ENCODE peak calls at places on chromosomes 12 and 14, in five cellular contexts. Y is CD8-positive, alpha-beta memory T cell; D is pancreas; U is CD4-positive, CD25-positive, alpha-beta regulatory T cell; M is A549. T is an unnamed sample. For H3K4me1, the result is how much of the 10 kb centered on the place peaks cover.

GRCh38 chr14:65277580-65278270 is 134.8 kb upstream of the FUT8 start:
- DNase-seq in Y (no peak), D (no peak), U (no peak), M (no peak), T (no peak)

GRCh38 chr12:24201258-24201970 is 251.9 kb upstream of the SOX5 start:
- DNase-seq in Y (no peak), D (no peak), U (no peak), M (no peak), T (no peak)

GRCh38 chr14:30974628-30975027 is 50.8 kb upstream of the AP4S1 start:
- DNase-seq in Y (no peak), D (no peak), U (no peak), M (peak), T (no peak)

GRCh38 chr12:131882804-131883520 is 11.5 kb upstream of the ULK1 start:
- DNase-seq in Y (no peak), D (no peak), U (peak), M (peak), T (no peak)

GRCh38 chr14:45125754-45126153 is 8.5 kb downstream of the FKBP3 start:
- DNase-seq in Y (no peak), D (no peak), U (no peak), M (no peak), T (no peak)

GRCh38 chr14:62253931-62254330 is 491.7 kb downstream of the SNAPC1 start:
- DNase-seq in Y (no peak), D (no peak), U (no peak), M (no peak), T (no peak)

GRCh38 chr14:102993523-102993922 is 63.8 kb downstream of the CDC42BPB start:
- DNase-seq in Y (no peak), D (no peak), U (no peak), M (peak), T (no peak)

GRCh38 chr14:83196235-83196634 is 1662.6 kb upstream of the SEL1L start:
- DNase-seq in Y (no peak), D (no peak), U (no peak), M (no peak), T (no peak)

GRCh38 chr14:37992489-37992888 is 215.2 kb upstream of the SSTR1 start:
- DNase-seq in Y (no peak), D (no peak), U (no peak), M (no peak), T (no peak)

GRCh38 chr12:1885082-1885596 is 33.3 kb downstream of the CACNA2D4 start:
- DNase-seq in Y (no peak), D (no peak), U (no peak), M (no peak), T (no peak)

GRCh38 chr12:111342376-111342775 is 26.5 kb downstream of the PHETA1 start:
- DNase-seq in Y (no peak), D (no peak), U (no peak), M (no peak), T (no peak)

GRCh38 chr14:83779266-83779665 is 1750.7 kb upstream of the FLRT2 start:
- DNase-seq in Y (no peak), D (no peak), U (no peak), M (no peak), T (no peak)

GRCh38 chr12:11652351-11653040 is 3.0 kb downstream of the ETV6 start:
- DNase-seq in Y (no peak), D (no peak), U (no peak), M (no peak), T (no peak)

GRCh38 chr12:28770329-28770728 is 378.7 kb upstream of the FAR2 start:
- DNase-seq in Y (no peak), D (no peak), U (no peak), M (peak), T (no peak)

GRCh38 chr12:14554281-14555008 is 13.2 kb downstream of the PLBD1 start:
- DNase-seq in Y (no peak), D (peak), U (no peak), M (peak), T (peak)

GRCh38 chr12:108633081-108633533 is 587 bp downstream of the SELPLG start:
- DNase-seq in Y (no peak), D (no peak), U (no peak), M (no peak), T (no peak)
- H3K4me1 ChIP-seq in Y (half or more), D (under half), U (half or more), M (under half), T (under half)

GRCh38 chr14:100709252-100709955 is 17.3 kb upstream of the DLK1 start:
- DNase-seq in Y (no peak), D (no peak), U (no peak), M (no peak), T (no peak)
- H3K4me1 ChIP-seq in Y (under half), D (under half), U (under half), M (under half), T (under half)

DNA sequence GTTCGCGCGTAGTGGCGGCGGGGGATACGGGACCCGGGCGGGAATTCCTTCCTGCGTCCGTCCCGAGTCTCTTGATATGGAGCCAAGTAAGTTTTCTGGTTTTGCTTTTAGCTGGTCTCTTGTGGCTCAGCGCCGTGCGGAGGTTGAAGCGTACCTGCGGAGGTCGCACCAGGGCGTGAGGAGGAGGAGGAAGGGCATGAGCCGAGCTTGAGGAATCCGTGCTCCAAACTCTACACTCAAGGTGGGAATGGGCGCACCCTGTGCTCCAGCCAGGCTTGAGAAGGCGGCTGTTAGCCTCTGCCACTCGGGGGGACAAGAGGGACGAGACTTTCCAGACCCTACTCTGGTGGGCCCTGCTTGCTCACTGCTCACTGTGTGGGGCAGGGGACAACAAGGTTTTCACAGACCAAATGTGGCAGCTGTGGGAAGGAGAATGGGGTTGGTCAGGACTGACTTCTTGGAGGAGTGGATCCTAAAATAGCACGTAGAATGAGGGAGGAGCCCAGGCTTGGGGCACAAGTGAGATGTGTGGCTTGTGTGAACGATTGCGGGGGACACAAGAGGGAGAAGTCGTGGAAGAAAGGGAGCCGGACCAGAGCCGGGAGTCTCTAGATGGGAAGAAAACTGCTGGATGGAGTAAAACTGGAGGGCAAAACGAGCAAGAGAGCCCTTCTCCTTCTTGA is 606 bp downstream of the ATG101 start:
- DNase-seq in Y (no peak), D (no peak), U (no peak), M (no peak), T (no peak)
- H3K4me1 ChIP-seq in Y (under half), D (under half), U (under half), M (under half), T (under half)

GRCh38 chr12:124844411-124845397 is 19.0 kb downstream of the SCARB1 start:
- DNase-seq in Y (no peak), D (no peak), U (no peak), M (no peak), T (no peak)

GRCh38 chr12:124847113-124847512 is 16.6 kb downstream of the SCARB1 start:
- DNase-seq in Y (no peak), D (peak), U (no peak), M (no peak), T (no peak)

GRCh38 chr12:124849382-124849781 is 14.3 kb downstream of the SCARB1 start:
- DNase-seq in Y (no peak), D (no peak), U (no peak), M (no peak), T (no peak)

GRCh38 chr12:124848621-124849380 is 14.9 kb downstream of the SCARB1 start:
- DNase-seq in Y (no peak), D (no peak), U (no peak), M (no peak), T (no peak)

GRCh38 chr12:124847675-124848074 is 16.0 kb downstream of the SCARB1 start:
- DNase-seq in Y (no peak), D (no peak), U (no peak), M (no peak), T (no peak)
- H3K4me1 ChIP-seq in Y (under half), D (under half), U (under half), M (under half), T (under half)

GRCh38 chr14:24238527-24239037 is 3.8 kb downstream of the TINF2 start:
- DNase-seq in Y (no peak), D (no peak), U (no peak), M (no peak), T (no peak)
- H3K4me1 ChIP-seq in Y (half or more), D (under half), U (under half), M (under half), T (under half)

GRCh38 chr12:124370384-124370783 is 75.5 kb downstream of the RFLNA start:
- DNase-seq in Y (no peak), D (no peak), U (no peak), M (no peak), T (no peak)

GRCh38 chr12:124370851-124371250 is 76.0 kb downstream of the RFLNA start:
- DNase-seq in Y (no peak), D (no peak), U (no peak), M (no peak), T (no peak)

GRCh38 chr12:124368421-124369032 is 73.6 kb downstream of the RFLNA start:
- DNase-seq in Y (no peak), D (no peak), U (no peak), M (no peak), T (no peak)

GRCh38 chr12:124369055-124369900 is 74.4 kb downstream of the RFLNA start:
- DNase-seq in Y (no peak), D (peak), U (no peak), M (peak), T (peak)

GRCh38 chr12:124369901-124370378 is 75.0 kb downstream of the RFLNA start:
- DNase-seq in Y (no peak), D (no peak), U (no peak), M (no peak), T (no peak)
- H3K4me1 ChIP-seq in Y (under half), D (under half), U (under half), M (half or more), T (under half)

GRCh38 chr12:47095446-47096236 is 15.9 kb upstream of the AMIGO2 start:
- DNase-seq in Y (no peak), D (no peak), U (no peak), M (peak), T (no peak)

GRCh38 chr12:47097276-47097896 is 17.6 kb upstream of the AMIGO2 start:
- DNase-seq in Y (no peak), D (no peak), U (no peak), M (peak), T (no peak)

GRCh38 chr12:47094804-47095203 is 15.0 kb upstream of the AMIGO2 start:
- DNase-seq in Y (no peak), D (no peak), U (no peak), M (peak), T (no peak)

GRCh38 chr12:47100146-47100545 is 20.4 kb upstream of the AMIGO2 start:
- DNase-seq in Y (no peak), D (no peak), U (no peak), M (no peak), T (no peak)

DNA sequence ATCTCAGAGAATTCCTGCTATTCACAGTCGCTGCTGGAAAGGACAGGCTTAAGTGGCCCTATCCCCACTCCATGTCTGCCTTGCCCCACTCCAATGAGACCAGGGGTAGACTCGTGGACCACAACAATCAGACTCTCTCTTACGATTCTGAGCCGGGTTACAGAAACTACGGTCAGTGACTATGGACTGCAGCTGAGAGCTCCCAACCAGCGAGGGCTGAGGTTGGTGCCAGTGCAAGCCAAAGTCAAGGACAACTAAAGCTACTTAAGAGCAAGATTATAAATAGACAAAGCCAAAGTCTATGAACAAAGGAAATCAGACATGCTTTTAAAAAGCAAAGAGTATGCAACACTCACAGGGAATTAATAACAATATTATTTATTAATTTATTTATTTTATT is 18.3 kb upstream of the AMIGO2 start:
- DNase-seq in Y (no peak), D (peak), U (no peak), M (no peak), T (no peak)
- H3K4me1 ChIP-seq in Y (under half), D (under half), U (under half), M (half or more), T (under half)

GRCh38 chr14:94391284-94391914 is 3.0 kb upstream of the SERPINA1 start:
- DNase-seq in Y (no peak), D (no peak), U (no peak), M (no peak), T (peak)
- H3K4me1 ChIP-seq in Y (under half), D (under half), U (under half), M (under half), T (under half)

DNA sequence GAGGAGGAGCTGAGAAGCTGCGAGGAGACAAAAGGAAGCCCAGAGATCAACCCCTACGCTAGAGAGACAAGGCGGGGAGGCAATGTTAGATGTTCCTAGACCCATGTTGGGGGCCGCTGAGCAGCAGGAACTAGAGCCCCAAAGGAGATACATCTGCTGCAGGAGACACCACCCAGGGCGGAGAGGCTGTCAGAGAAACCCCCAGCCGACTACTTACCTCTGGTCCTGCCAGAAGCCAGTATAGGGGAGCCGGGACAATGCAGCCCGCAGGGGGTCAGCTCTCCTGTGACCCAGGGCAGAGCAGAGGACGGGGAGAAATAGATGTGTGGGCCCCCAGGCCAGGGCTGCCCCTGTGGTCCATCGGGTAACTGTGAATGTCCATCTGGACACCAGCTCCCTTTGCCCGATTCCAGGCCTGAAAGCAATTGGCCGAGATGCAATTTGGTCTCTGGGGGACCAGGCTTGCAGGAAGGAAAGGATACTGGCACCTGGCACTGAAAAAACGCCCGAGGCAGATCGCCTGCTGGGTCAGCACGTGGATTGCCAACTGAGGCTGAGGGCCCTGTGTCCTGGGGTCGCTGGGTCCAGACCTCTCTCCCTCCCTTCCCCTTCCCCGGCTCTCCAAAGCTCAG is 34.9 kb downstream of the SYNE3 start:
- DNase-seq in Y (no peak), D (no peak), U (no peak), M (no peak), T (no peak)
- H3K4me1 ChIP-seq in Y (under half), D (under half), U (under half), M (under half), T (under half)

T was measured in right lobe of liver.